ENCODE peak calls at places on chromosomes 6 and 20, in ten cellular contexts. One of them, this sample, is unnamed.

GRCh38 chr20:13936781-13937576 is 53.4 kb downstream of the SEL1L2 start:
- DNase-seq in psoas muscle: no peak
- DNase-seq in trophoblast cell: no peak
- DNase-seq in left ventricle myocardium inferior: no peak
- DNase-seq in IMR-90: no peak
- DNase-seq in heart right ventricle: no peak
- DNase-seq in endothelial cell of umbilical vein: no peak
- DNase-seq in GM23248: no peak
- DNase-seq in adrenal gland: no peak
- DNase-seq in lower lobe of right lung: no peak
- DNase-seq in this sample: no peak

GRCh38 chr20:32622585-32623468 is 37.7 kb upstream of the NOL4L start:
- DNase-seq in endothelial cell of umbilical vein: no peak
- DNase-seq in left ventricle myocardium inferior: no peak
- DNase-seq in trophoblast cell: no peak
- DNase-seq in lower lobe of right lung: no peak
- DNase-seq in psoas muscle: no peak
- DNase-seq in adrenal gland: no peak
- DNase-seq in heart right ventricle: no peak
- DNase-seq in IMR-90: no peak
- DNase-seq in GM23248: no peak
- DNase-seq in this sample: no peak

GRCh38 chr6:144284753-144285547 is at the start of gene UTRN:
- DNase-seq in psoas muscle: peak; percentile 85
- DNase-seq in GM23248: peak; percentile 93
- DNase-seq in adrenal gland: peak; percentile 82
- DNase-seq in IMR-90: peak; percentile 79
- DNase-seq in endothelial cell of umbilical vein: peak; percentile 83
- DNase-seq in left ventricle myocardium inferior: peak; percentile 85
- DNase-seq in trophoblast cell: peak; percentile 63
- DNase-seq in lower lobe of right lung: peak; percentile 87
- DNase-seq in heart right ventricle: peak; percentile 84
- DNase-seq in this sample: peak; percentile 20

GRCh38 chr6:41200901-41201783 is at the start of gene TREML2:
- DNase-seq in IMR-90: no peak
- DNase-seq in left ventricle myocardium inferior: no peak
- DNase-seq in endothelial cell of umbilical vein: no peak
- DNase-seq in adrenal gland: no peak
- DNase-seq in trophoblast cell: no peak
- DNase-seq in lower lobe of right lung: peak; percentile 55
- DNase-seq in heart right ventricle: no peak
- DNase-seq in GM23248: no peak
- DNase-seq in psoas muscle: no peak
- DNase-seq in this sample: no peak

GRCh38 chr6:129849456-129849855 is 11.7 kb downstream of the TMEM244 start:
- DNase-seq in lower lobe of right lung: no peak
- DNase-seq in heart right ventricle: no peak
- DNase-seq in psoas muscle: no peak
- DNase-seq in IMR-90: peak; percentile 88
- DNase-seq in left ventricle myocardium inferior: no peak
- DNase-seq in trophoblast cell: no peak
- DNase-seq in adrenal gland: peak; percentile 28
- DNase-seq in GM23248: peak; percentile 78
- DNase-seq in endothelial cell of umbilical vein: peak; percentile 46
- DNase-seq in this sample: no peak

GRCh38 chr20:59774204-59774641 is 159.2 kb downstream of the SYCP2 start:
- DNase-seq in trophoblast cell: no peak
- DNase-seq in heart right ventricle: no peak
- DNase-seq in IMR-90: no peak
- DNase-seq in psoas muscle: no peak
- DNase-seq in endothelial cell of umbilical vein: no peak
- DNase-seq in GM23248: no peak
- DNase-seq in left ventricle myocardium inferior: no peak
- DNase-seq in lower lobe of right lung: no peak
- DNase-seq in adrenal gland: no peak
- DNase-seq in this sample: no peak

GRCh38 chr20:4012631-4013030 is 2.7 kb downstream of the RNF24 start:
- DNase-seq in adrenal gland: no peak
- DNase-seq in GM23248: no peak
- DNase-seq in endothelial cell of umbilical vein: no peak
- DNase-seq in lower lobe of right lung: no peak
- DNase-seq in trophoblast cell: peak; percentile 15
- DNase-seq in psoas muscle: no peak
- DNase-seq in left ventricle myocardium inferior: no peak
- DNase-seq in IMR-90: peak; percentile 94
- DNase-seq in heart right ventricle: no peak
- DNase-seq in this sample: no peak

GRCh38 chr20:43724383-43724782 is 2.4 kb downstream of the GTSF1L start:
- DNase-seq in psoas muscle: no peak
- DNase-seq in IMR-90: no peak
- DNase-seq in endothelial cell of umbilical vein: no peak
- DNase-seq in adrenal gland: no peak
- DNase-seq in lower lobe of right lung: no peak
- DNase-seq in left ventricle myocardium inferior: no peak
- DNase-seq in GM23248: no peak
- DNase-seq in trophoblast cell: no peak
- DNase-seq in heart right ventricle: no peak
- DNase-seq in this sample: no peak

GRCh38 chr20:48703107-48703506 is 124.7 kb downstream of the PREX1 start:
- DNase-seq in psoas muscle: no peak
- DNase-seq in lower lobe of right lung: no peak
- DNase-seq in trophoblast cell: no peak
- DNase-seq in endothelial cell of umbilical vein: no peak
- DNase-seq in adrenal gland: peak; percentile 81
- DNase-seq in GM23248: no peak
- DNase-seq in IMR-90: no peak
- DNase-seq in heart right ventricle: peak; percentile 46
- DNase-seq in left ventricle myocardium inferior: peak; percentile 47
- DNase-seq in this sample: no peak

GRCh38 chr6:50922579-50923525 is 104.2 kb downstream of the TFAP2B start:
- DNase-seq in trophoblast cell: no peak
- DNase-seq in lower lobe of right lung: no peak
- DNase-seq in IMR-90: no peak
- DNase-seq in psoas muscle: no peak
- DNase-seq in left ventricle myocardium inferior: no peak
- DNase-seq in GM23248: no peak
- DNase-seq in heart right ventricle: no peak
- DNase-seq in endothelial cell of umbilical vein: peak; percentile 38
- DNase-seq in adrenal gland: no peak
- DNase-seq in this sample: no peak

GRCh38 chr6:165218816-165219215 is 90.6 kb downstream of the C6orf118 start:
- DNase-seq in trophoblast cell: no peak
- DNase-seq in adrenal gland: no peak
- DNase-seq in psoas muscle: no peak
- DNase-seq in left ventricle myocardium inferior: no peak
- DNase-seq in IMR-90: no peak
- DNase-seq in heart right ventricle: no peak
- DNase-seq in GM23248: peak; percentile 94
- DNase-seq in endothelial cell of umbilical vein: no peak
- DNase-seq in lower lobe of right lung: no peak
- DNase-seq in this sample: no peak

GRCh38 chr6:85418059-85418458 is 31.8 kb upstream of the NT5E start:
- DNase-seq in endothelial cell of umbilical vein: peak; percentile 50
- DNase-seq in trophoblast cell: no peak
- DNase-seq in IMR-90: peak; percentile 87
- DNase-seq in GM23248: peak; percentile 79
- DNase-seq in lower lobe of right lung: no peak
- DNase-seq in psoas muscle: no peak
- DNase-seq in left ventricle myocardium inferior: no peak
- DNase-seq in heart right ventricle: no peak
- DNase-seq in adrenal gland: no peak
- DNase-seq in this sample: no peak

GRCh38 chr6:112177081-112177480 is 77.3 kb downstream of the LAMA4 start:
- DNase-seq in adrenal gland: no peak
- DNase-seq in GM23248: no peak
- DNase-seq in lower lobe of right lung: no peak
- DNase-seq in trophoblast cell: no peak
- DNase-seq in heart right ventricle: no peak
- DNase-seq in left ventricle myocardium inferior: no peak
- DNase-seq in endothelial cell of umbilical vein: no peak
- DNase-seq in IMR-90: no peak
- DNase-seq in psoas muscle: no peak
- DNase-seq in this sample: no peak

GRCh38 chr20:10067305-10067704 is 32.5 kb downstream of the ANKEF1 start:
- DNase-seq in psoas muscle: no peak
- DNase-seq in lower lobe of right lung: no peak
- DNase-seq in endothelial cell of umbilical vein: no peak
- DNase-seq in GM23248: peak; percentile 29
- DNase-seq in IMR-90: no peak
- DNase-seq in trophoblast cell: no peak
- DNase-seq in heart right ventricle: no peak
- DNase-seq in adrenal gland: no peak
- DNase-seq in left ventricle myocardium inferior: no peak
- DNase-seq in this sample: no peak

GRCh38 chr6:32167761-32168262 is 3.4 kb downstream of the EGFL8 start:
- DNase-seq in trophoblast cell: no peak
- DNase-seq in left ventricle myocardium inferior: no peak
- DNase-seq in IMR-90: no peak
- DNase-seq in adrenal gland: no peak
- DNase-seq in heart right ventricle: no peak
- DNase-seq in lower lobe of right lung: no peak
- DNase-seq in GM23248: no peak
- DNase-seq in psoas muscle: no peak
- DNase-seq in endothelial cell of umbilical vein: no peak
- DNase-seq in this sample: no peak
- H3K9me3 ChIP-seq in trophoblast cell: no peaks in the 10 kb centered on the region
- H3K9me3 ChIP-seq in left ventricle myocardium inferior: no peaks in the 10 kb centered on the region
- H3K9me3 ChIP-seq in IMR-90: no peaks in the 10 kb centered on the region
- H3K9me3 ChIP-seq in adrenal gland: no peaks in the 10 kb centered on the region
- H3K9me3 ChIP-seq in heart right ventricle: no peaks in the 10 kb centered on the region
- H3K9me3 ChIP-seq in lower lobe of right lung: no peaks in the 10 kb centered on the region
- H3K9me3 ChIP-seq in GM23248: no peaks in the 10 kb centered on the region
- H3K9me3 ChIP-seq in psoas muscle: no peaks in the 10 kb centered on the region
- H3K9me3 ChIP-seq in endothelial cell of umbilical vein: no peaks in the 10 kb centered on the region
- H3K9me3 ChIP-seq in this sample: no peaks in the 10 kb centered on the region

DNA sequence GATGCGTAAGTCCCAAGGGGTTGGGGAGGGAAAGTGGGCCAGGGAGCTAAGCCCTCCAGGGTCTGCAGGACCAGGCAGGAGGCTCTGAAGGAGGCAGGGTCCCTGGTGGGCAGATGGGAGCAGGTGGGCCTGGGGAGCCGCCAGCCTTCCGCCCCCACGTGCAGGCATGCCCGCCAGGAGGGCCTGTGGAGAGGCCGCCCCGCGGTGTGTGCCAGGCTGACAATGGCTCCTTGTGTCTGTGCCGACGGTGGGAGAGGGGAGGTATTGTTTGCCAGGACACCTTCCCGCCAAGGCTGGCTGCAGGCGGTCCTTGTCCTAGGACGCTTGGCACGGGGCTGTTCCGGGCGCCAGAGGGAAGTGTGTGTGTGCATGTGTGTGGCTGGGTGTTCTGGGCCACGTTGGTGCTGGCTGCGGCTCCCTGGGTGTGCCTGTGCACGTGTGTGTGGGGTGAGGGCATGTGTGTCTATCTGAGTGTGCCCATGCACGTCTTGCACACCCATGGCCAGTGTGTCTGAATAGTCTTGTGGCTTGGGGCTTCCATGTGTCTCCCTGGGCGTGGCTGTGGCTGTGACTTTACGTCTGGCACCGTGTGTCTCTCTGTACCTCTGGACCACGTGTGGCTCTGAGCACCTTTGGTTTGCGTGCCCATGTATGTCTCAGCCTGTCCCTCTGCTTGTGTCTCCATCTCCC is 153.0 kb downstream of the CEBPB start:
- DNase-seq in psoas muscle: no peak
- DNase-seq in lower lobe of right lung: no peak
- DNase-seq in trophoblast cell: no peak
- DNase-seq in IMR-90: no peak
- DNase-seq in heart right ventricle: no peak
- DNase-seq in left ventricle myocardium inferior: no peak
- DNase-seq in endothelial cell of umbilical vein: no peak
- DNase-seq in adrenal gland: no peak
- DNase-seq in GM23248: no peak
- DNase-seq in this sample: no peak
- H3K4me3 ChIP-seq in psoas muscle: no peak overlapping the region
- H3K4me3 ChIP-seq in lower lobe of right lung: no peak overlapping the region
- H3K4me3 ChIP-seq in trophoblast cell: peak overlapping the region; percentile 34
- H3K4me3 ChIP-seq in IMR-90: no peak overlapping the region
- H3K4me3 ChIP-seq in heart right ventricle: no peak overlapping the region
- H3K4me3 ChIP-seq in left ventricle myocardium inferior: no peak overlapping the region
- H3K4me3 ChIP-seq in endothelial cell of umbilical vein: no peak overlapping the region
- H3K4me3 ChIP-seq in adrenal gland: no peak overlapping the region
- H3K4me3 ChIP-seq in GM23248: no peak overlapping the region
- H3K4me3 ChIP-seq in this sample: no peak overlapping the region

DNA sequence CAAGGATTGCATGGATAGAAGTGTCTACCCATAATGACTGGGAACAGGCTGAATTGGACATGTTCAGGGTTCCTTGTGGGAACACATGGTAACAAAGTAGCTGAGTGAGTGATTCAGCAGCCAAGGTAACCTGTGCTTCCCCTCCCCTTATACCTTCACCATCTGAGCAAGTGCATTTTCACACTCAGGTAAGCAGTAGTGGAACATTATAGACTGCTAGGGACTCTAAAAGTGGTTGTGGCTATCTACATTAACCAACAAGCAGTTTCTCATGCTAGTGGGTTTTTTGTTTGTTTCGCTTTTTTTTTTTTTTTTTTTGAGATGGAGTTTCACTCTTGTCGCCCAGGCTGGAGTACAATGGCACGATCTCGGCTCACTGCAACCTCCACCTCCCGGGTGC is 41.4 kb downstream of the KIZ start:
- DNase-seq in trophoblast cell: no peak
- DNase-seq in heart right ventricle: no peak
- DNase-seq in GM23248: no peak
- DNase-seq in IMR-90: no peak
- DNase-seq in left ventricle myocardium inferior: no peak
- DNase-seq in adrenal gland: no peak
- DNase-seq in endothelial cell of umbilical vein: no peak
- DNase-seq in lower lobe of right lung: no peak
- DNase-seq in psoas muscle: no peak
- DNase-seq in this sample: no peak
- H3K4me1 ChIP-seq in trophoblast cell: no peaks in the 10 kb centered on the region
- H3K4me1 ChIP-seq in heart right ventricle: no peaks in the 10 kb centered on the region
- H3K4me1 ChIP-seq in GM23248: no peaks in the 10 kb centered on the region
- H3K4me1 ChIP-seq in IMR-90: no peaks in the 10 kb centered on the region
- H3K4me1 ChIP-seq in left ventricle myocardium inferior: no peaks in the 10 kb centered on the region
- H3K4me1 ChIP-seq in adrenal gland: no peaks in the 10 kb centered on the region
- H3K4me1 ChIP-seq in endothelial cell of umbilical vein: no peaks in the 10 kb centered on the region
- H3K4me1 ChIP-seq in lower lobe of right lung: no peaks in the 10 kb centered on the region
- H3K4me1 ChIP-seq in psoas muscle: no peaks in the 10 kb centered on the region
- H3K4me1 ChIP-seq in this sample: no peaks in the 10 kb centered on the region

GRCh38 chr20:55353206-55353605 is 652.1 kb downstream of the CBLN4 start:
- DNase-seq in GM23248: no peak
- DNase-seq in adrenal gland: no peak
- DNase-seq in IMR-90: no peak
- DNase-seq in trophoblast cell: no peak
- DNase-seq in psoas muscle: no peak
- DNase-seq in heart right ventricle: no peak
- DNase-seq in lower lobe of right lung: no peak
- DNase-seq in endothelial cell of umbilical vein: no peak
- DNase-seq in left ventricle myocardium inferior: no peak
- DNase-seq in this sample: no peak

DNA sequence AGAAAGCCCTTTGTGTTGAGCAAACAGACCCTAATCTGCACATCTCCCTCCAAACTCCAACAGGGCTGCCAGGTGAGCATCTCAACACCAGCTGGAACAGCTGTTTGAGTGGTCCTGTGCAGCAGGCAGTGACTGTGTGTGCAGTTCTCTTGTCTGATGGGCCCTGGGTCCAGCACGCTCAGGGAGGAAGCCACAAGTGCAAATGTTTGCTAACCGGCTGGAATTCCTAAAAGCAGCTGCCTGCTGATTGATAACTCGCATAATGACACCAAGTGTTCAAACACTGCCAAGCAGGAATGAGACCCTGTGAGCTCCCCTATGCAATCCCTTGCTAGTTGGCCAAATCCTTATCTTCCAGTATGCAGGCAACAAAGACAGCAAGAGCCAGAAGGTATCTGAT is 650.6 kb downstream of the CBLN4 start:
- DNase-seq in left ventricle myocardium inferior: no peak
- DNase-seq in trophoblast cell: no peak
- DNase-seq in IMR-90: no peak
- DNase-seq in GM23248: no peak
- DNase-seq in adrenal gland: no peak
- DNase-seq in lower lobe of right lung: no peak
- DNase-seq in endothelial cell of umbilical vein: no peak
- DNase-seq in psoas muscle: no peak
- DNase-seq in heart right ventricle: no peak
- DNase-seq in this sample: no peak
- H3K9me3 ChIP-seq in left ventricle myocardium inferior: no peaks in the 10 kb centered on the region
- H3K9me3 ChIP-seq in trophoblast cell: no peaks in the 10 kb centered on the region
- H3K9me3 ChIP-seq in IMR-90: peaks cover 6% of the 10 kb centered on the region
- H3K9me3 ChIP-seq in GM23248: no peaks in the 10 kb centered on the region
- H3K9me3 ChIP-seq in adrenal gland: no peaks in the 10 kb centered on the region
- H3K9me3 ChIP-seq in lower lobe of right lung: peaks cover 5% of the 10 kb centered on the region
- H3K9me3 ChIP-seq in endothelial cell of umbilical vein: no peaks in the 10 kb centered on the region
- H3K9me3 ChIP-seq in psoas muscle: no peaks in the 10 kb centered on the region
- H3K9me3 ChIP-seq in heart right ventricle: no peaks in the 10 kb centered on the region
- H3K9me3 ChIP-seq in this sample: no peaks in the 10 kb centered on the region